ENCODE peak calls at places on chromosomes 11 and 22, in seven cellular contexts. One of them, this sample, is unnamed. For H3K27me3 and H3K9me3, the result is how much of the 10 kb centered on the place peaks cover.

GRCh38 chr11:130023204-130023603 is 20.6 kb upstream of the PRDM10 start:
- DNase-seq in CD4-positive, alpha-beta memory T cell: no peak
- DNase-seq in transverse colon: no peak
- DNase-seq in neuronal stem cell: no peak
- DNase-seq in A673: peak
- DNase-seq in tibial nerve: no peak
- DNase-seq in mesenchymal stem cell: peak
- DNase-seq in this sample: no peak

GRCh38 chr11:66340596-66341501 is 4.1 kb downstream of the BRMS1 start:
- DNase-seq in CD4-positive, alpha-beta memory T cell: no peak
- DNase-seq in transverse colon: no peak
- DNase-seq in neuronal stem cell: no peak
- DNase-seq in A673: no peak
- DNase-seq in tibial nerve: no peak
- DNase-seq in mesenchymal stem cell: no peak
- DNase-seq in this sample: peak

GRCh38 chr11:43130616-43131015 is 181.2 kb upstream of the API5 start:
- DNase-seq in CD4-positive, alpha-beta memory T cell: no peak
- DNase-seq in transverse colon: no peak
- DNase-seq in neuronal stem cell: peak
- DNase-seq in A673: peak
- DNase-seq in tibial nerve: no peak
- DNase-seq in mesenchymal stem cell: no peak
- DNase-seq in this sample: no peak

GRCh38 chr22:41512421-41513194 is 31.7 kb downstream of the POLR3H start:
- DNase-seq in CD4-positive, alpha-beta memory T cell: no peak
- DNase-seq in transverse colon: no peak
- DNase-seq in neuronal stem cell: peak
- DNase-seq in A673: peak
- DNase-seq in tibial nerve: no peak
- DNase-seq in mesenchymal stem cell: peak
- DNase-seq in this sample: no peak

GRCh38 chr22:36323855-36324331 is 63.9 kb downstream of the MYH9 start:
- DNase-seq in CD4-positive, alpha-beta memory T cell: no peak
- DNase-seq in transverse colon: no peak
- DNase-seq in neuronal stem cell: no peak
- DNase-seq in A673: no peak
- DNase-seq in tibial nerve: no peak
- DNase-seq in mesenchymal stem cell: peak
- DNase-seq in this sample: peak

GRCh38 chr11:123135863-123136446 is 59.1 kb downstream of the CLMP start:
- DNase-seq in CD4-positive, alpha-beta memory T cell: no peak
- DNase-seq in transverse colon: no peak
- DNase-seq in neuronal stem cell: no peak
- DNase-seq in A673: peak
- DNase-seq in tibial nerve: peak
- DNase-seq in mesenchymal stem cell: no peak
- DNase-seq in this sample: no peak

GRCh38 chr22:43945632-43946390 is 9.4 kb upstream of the SAMM50 start:
- DNase-seq in CD4-positive, alpha-beta memory T cell: peak
- DNase-seq in transverse colon: peak
- DNase-seq in neuronal stem cell: peak
- DNase-seq in A673: peak
- DNase-seq in tibial nerve: peak
- DNase-seq in mesenchymal stem cell: peak
- DNase-seq in this sample: peak

GRCh38 chr11:32722255-32722654 is 72.2 kb downstream of the CCDC73 start:
- DNase-seq in CD4-positive, alpha-beta memory T cell: no peak
- DNase-seq in transverse colon: no peak
- DNase-seq in neuronal stem cell: no peak
- DNase-seq in A673: no peak
- DNase-seq in tibial nerve: no peak
- DNase-seq in mesenchymal stem cell: no peak
- DNase-seq in this sample: no peak

GRCh38 chr11:117335399-117335798 is 7.7 kb downstream of the CEP164 start:
- DNase-seq in CD4-positive, alpha-beta memory T cell: no peak
- DNase-seq in transverse colon: no peak
- DNase-seq in neuronal stem cell: no peak
- DNase-seq in A673: no peak
- DNase-seq in tibial nerve: no peak
- DNase-seq in mesenchymal stem cell: no peak
- DNase-seq in this sample: no peak

GRCh38 chr22:24440718-24441405 is 13.5 kb downstream of the ADORA2A start:
- DNase-seq in CD4-positive, alpha-beta memory T cell: no peak
- DNase-seq in transverse colon: no peak
- DNase-seq in neuronal stem cell: no peak
- DNase-seq in A673: no peak
- DNase-seq in tibial nerve: no peak
- DNase-seq in mesenchymal stem cell: no peak
- DNase-seq in this sample: peak

GRCh38 chr22:39527481-39527961 is 5.0 kb downstream of the RPS19BP1 start:
- DNase-seq in CD4-positive, alpha-beta memory T cell: no peak
- DNase-seq in transverse colon: peak
- DNase-seq in neuronal stem cell: no peak
- DNase-seq in A673: no peak
- DNase-seq in tibial nerve: no peak
- DNase-seq in mesenchymal stem cell: peak
- DNase-seq in this sample: no peak

GRCh38 chr11:65551572-65552398 is 6.4 kb downstream of the LTBP3 start:
- DNase-seq in CD4-positive, alpha-beta memory T cell: peak
- DNase-seq in transverse colon: peak
- DNase-seq in neuronal stem cell: no peak
- DNase-seq in A673: peak
- DNase-seq in tibial nerve: no peak
- DNase-seq in mesenchymal stem cell: no peak
- DNase-seq in this sample: no peak

GRCh38 chr11:105244157-105244820 is 104.7 kb upstream of the CARD18 start:
- DNase-seq in CD4-positive, alpha-beta memory T cell: no peak
- DNase-seq in transverse colon: no peak
- DNase-seq in neuronal stem cell: no peak
- DNase-seq in A673: peak
- DNase-seq in tibial nerve: no peak
- DNase-seq in mesenchymal stem cell: peak
- DNase-seq in this sample: no peak

GRCh38 chr11:87215236-87215635 is 177.5 kb downstream of the TMEM135 start:
- DNase-seq in CD4-positive, alpha-beta memory T cell: no peak
- DNase-seq in transverse colon: no peak
- DNase-seq in neuronal stem cell: no peak
- DNase-seq in A673: no peak
- DNase-seq in tibial nerve: no peak
- DNase-seq in mesenchymal stem cell: no peak
- DNase-seq in this sample: no peak

GRCh38 chr22:30307026-30307574 is 17.8 kb upstream of the CASTOR1 start:
- DNase-seq in CD4-positive, alpha-beta memory T cell: no peak
- DNase-seq in transverse colon: no peak
- DNase-seq in neuronal stem cell: no peak
- DNase-seq in A673: no peak
- DNase-seq in tibial nerve: no peak
- DNase-seq in mesenchymal stem cell: no peak
- DNase-seq in this sample: no peak

GRCh38 chr11:114017723-114018122 is 41.8 kb upstream of the ZBTB16 start:
- DNase-seq in CD4-positive, alpha-beta memory T cell: no peak
- DNase-seq in transverse colon: no peak
- DNase-seq in neuronal stem cell: no peak
- DNase-seq in A673: no peak
- DNase-seq in tibial nerve: no peak
- DNase-seq in mesenchymal stem cell: no peak
- DNase-seq in this sample: no peak

GRCh38 chr11:133122260-133122659 is 410.0 kb downstream of the OPCML start:
- DNase-seq in CD4-positive, alpha-beta memory T cell: no peak
- DNase-seq in transverse colon: no peak
- DNase-seq in neuronal stem cell: no peak
- DNase-seq in A673: no peak
- DNase-seq in tibial nerve: no peak
- DNase-seq in mesenchymal stem cell: no peak
- DNase-seq in this sample: no peak

GRCh38 chr22:39214383-39215069 is 30.3 kb downstream of the PDGFB start:
- DNase-seq in CD4-positive, alpha-beta memory T cell: no peak
- DNase-seq in transverse colon: no peak
- DNase-seq in neuronal stem cell: peak
- DNase-seq in A673: no peak
- DNase-seq in tibial nerve: no peak
- DNase-seq in mesenchymal stem cell: peak
- DNase-seq in this sample: peak

GRCh38 chr11:67538306-67538705 is 15.1 kb upstream of the CABP2 start:
- DNase-seq in CD4-positive, alpha-beta memory T cell: no peak
- DNase-seq in transverse colon: no peak
- DNase-seq in neuronal stem cell: no peak
- DNase-seq in A673: no peak
- DNase-seq in tibial nerve: no peak
- DNase-seq in mesenchymal stem cell: no peak
- DNase-seq in this sample: no peak

GRCh38 chr11:59224419-59224928 is 11.7 kb upstream of the MPEG1 start:
- DNase-seq in CD4-positive, alpha-beta memory T cell: no peak
- DNase-seq in transverse colon: no peak
- DNase-seq in neuronal stem cell: no peak
- DNase-seq in A673: no peak
- DNase-seq in tibial nerve: peak
- DNase-seq in mesenchymal stem cell: peak
- DNase-seq in this sample: no peak

GRCh38 chr11:66915046-66915832 is 42.9 kb downstream of the PC start:
- DNase-seq in CD4-positive, alpha-beta memory T cell: no peak
- DNase-seq in transverse colon: no peak
- DNase-seq in neuronal stem cell: no peak
- DNase-seq in A673: peak
- DNase-seq in tibial nerve: no peak
- DNase-seq in mesenchymal stem cell: no peak
- DNase-seq in this sample: peak

GRCh38 chr11:3225826-3226750 is 6.1 kb downstream of the MRGPRE start:
- DNase-seq in CD4-positive, alpha-beta memory T cell: no peak
- DNase-seq in transverse colon: no peak
- DNase-seq in neuronal stem cell: no peak
- DNase-seq in A673: no peak
- DNase-seq in tibial nerve: peak
- DNase-seq in mesenchymal stem cell: no peak
- DNase-seq in this sample: peak

GRCh38 chr11:126628790-126629621 is 273.5 kb downstream of the ST3GAL4 start:
- DNase-seq in CD4-positive, alpha-beta memory T cell: no peak
- DNase-seq in transverse colon: no peak
- DNase-seq in neuronal stem cell: no peak
- DNase-seq in A673: peak
- DNase-seq in tibial nerve: no peak
- DNase-seq in mesenchymal stem cell: no peak
- DNase-seq in this sample: no peak

GRCh38 chr11:59102259-59102765 is 4.7 kb upstream of the FAM111B start:
- DNase-seq in CD4-positive, alpha-beta memory T cell: peak
- DNase-seq in transverse colon: peak
- DNase-seq in neuronal stem cell: peak
- DNase-seq in A673: peak
- DNase-seq in tibial nerve: peak
- DNase-seq in mesenchymal stem cell: peak
- DNase-seq in this sample: peak

GRCh38 chr22:20530368-20531153 is 23.2 kb downstream of the MED15 start:
- DNase-seq in CD4-positive, alpha-beta memory T cell: no peak
- DNase-seq in transverse colon: peak
- DNase-seq in neuronal stem cell: no peak
- DNase-seq in A673: no peak
- DNase-seq in tibial nerve: no peak
- DNase-seq in mesenchymal stem cell: peak
- DNase-seq in this sample: no peak

GRCh38 chr11:120020486-120020885 is 117.4 kb downstream of the TRIM29 start:
- DNase-seq in CD4-positive, alpha-beta memory T cell: no peak
- DNase-seq in transverse colon: no peak
- DNase-seq in neuronal stem cell: no peak
- DNase-seq in A673: no peak
- DNase-seq in tibial nerve: no peak
- DNase-seq in mesenchymal stem cell: no peak
- DNase-seq in this sample: no peak

GRCh38 chr11:120017582-120017981 is 120.3 kb downstream of the TRIM29 start:
- DNase-seq in CD4-positive, alpha-beta memory T cell: no peak
- DNase-seq in transverse colon: no peak
- DNase-seq in neuronal stem cell: no peak
- DNase-seq in A673: peak
- DNase-seq in tibial nerve: no peak
- DNase-seq in mesenchymal stem cell: no peak
- DNase-seq in this sample: no peak

GRCh38 chr11:120021391-120021953 is 116.4 kb downstream of the TRIM29 start:
- DNase-seq in CD4-positive, alpha-beta memory T cell: no peak
- DNase-seq in transverse colon: no peak
- DNase-seq in neuronal stem cell: no peak
- DNase-seq in A673: no peak
- DNase-seq in tibial nerve: no peak
- DNase-seq in mesenchymal stem cell: no peak
- DNase-seq in this sample: no peak

GRCh38 chr11:120020981-120021380 is 116.9 kb downstream of the TRIM29 start:
- DNase-seq in CD4-positive, alpha-beta memory T cell: no peak
- DNase-seq in transverse colon: no peak
- DNase-seq in neuronal stem cell: no peak
- DNase-seq in A673: no peak
- DNase-seq in tibial nerve: no peak
- DNase-seq in mesenchymal stem cell: no peak
- DNase-seq in this sample: no peak

GRCh38 chr11:120019191-120019590 is 118.7 kb downstream of the TRIM29 start:
- DNase-seq in CD4-positive, alpha-beta memory T cell: no peak
- DNase-seq in transverse colon: no peak
- DNase-seq in neuronal stem cell: no peak
- DNase-seq in A673: no peak
- DNase-seq in tibial nerve: no peak
- DNase-seq in mesenchymal stem cell: no peak
- DNase-seq in this sample: no peak
- H3K27me3 ChIP-seq in CD4-positive, alpha-beta memory T cell: under half
- H3K27me3 ChIP-seq in transverse colon: under half
- H3K27me3 ChIP-seq in neuronal stem cell: under half
- H3K27me3 ChIP-seq in A673: under half
- H3K27me3 ChIP-seq in tibial nerve: under half
- H3K27me3 ChIP-seq in mesenchymal stem cell: half or more
- H3K27me3 ChIP-seq in this sample: under half

GRCh38 chr22:48755332-48755949 is 1072.2 kb downstream of the BRD1 start:
- DNase-seq in CD4-positive, alpha-beta memory T cell: no peak
- DNase-seq in transverse colon: no peak
- DNase-seq in neuronal stem cell: no peak
- DNase-seq in A673: no peak
- DNase-seq in tibial nerve: no peak
- DNase-seq in mesenchymal stem cell: no peak
- DNase-seq in this sample: peak
- H3K9me3 ChIP-seq in CD4-positive, alpha-beta memory T cell: under half
- H3K9me3 ChIP-seq in transverse colon: under half
- H3K9me3 ChIP-seq in neuronal stem cell: under half
- H3K9me3 ChIP-seq in A673: under half
- H3K9me3 ChIP-seq in tibial nerve: under half
- H3K9me3 ChIP-seq in mesenchymal stem cell: under half
- H3K9me3 ChIP-seq in this sample: under half

GRCh38 chr11:71446942-71447688 is 1.1 kb downstream of the DHCR7 start:
- DNase-seq in CD4-positive, alpha-beta memory T cell: no peak
- DNase-seq in transverse colon: peak
- DNase-seq in neuronal stem cell: no peak
- DNase-seq in A673: peak
- DNase-seq in tibial nerve: peak
- DNase-seq in mesenchymal stem cell: peak
- DNase-seq in this sample: no peak
- H3K27ac ChIP-seq in CD4-positive, alpha-beta memory T cell: no peak
- H3K27ac ChIP-seq in transverse colon: peak
- H3K27ac ChIP-seq in neuronal stem cell: peak
- H3K27ac ChIP-seq in A673: peak
- H3K27ac ChIP-seq in tibial nerve: peak
- H3K27ac ChIP-seq in mesenchymal stem cell: no peak
- H3K27ac ChIP-seq in this sample: no peak

DNA sequence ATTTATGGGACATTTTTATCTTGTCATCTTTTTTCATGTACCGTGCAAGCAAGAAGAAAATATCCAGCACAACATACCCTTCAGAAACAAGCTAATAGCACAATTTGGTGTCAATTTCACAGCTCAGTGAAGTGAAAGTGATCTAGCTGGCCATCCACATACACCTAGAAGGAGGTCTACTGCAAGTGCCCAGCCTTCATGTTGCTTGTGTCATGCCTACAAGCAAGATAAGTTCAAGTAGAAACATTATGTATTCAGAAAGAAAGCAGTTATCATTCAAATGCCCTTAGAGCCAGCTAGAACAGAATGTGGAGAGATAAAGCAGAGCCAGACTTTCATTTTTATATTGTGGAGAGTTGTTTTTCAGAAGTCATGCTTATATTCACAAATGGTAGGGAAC is 325.7 kb upstream of the PITPNB start:
- DNase-seq in CD4-positive, alpha-beta memory T cell: no peak
- DNase-seq in transverse colon: no peak
- DNase-seq in neuronal stem cell: no peak
- DNase-seq in A673: no peak
- DNase-seq in tibial nerve: no peak
- DNase-seq in mesenchymal stem cell: no peak
- DNase-seq in this sample: no peak
- H3K27me3 ChIP-seq in CD4-positive, alpha-beta memory T cell: under half
- H3K27me3 ChIP-seq in transverse colon: under half
- H3K27me3 ChIP-seq in neuronal stem cell: under half
- H3K27me3 ChIP-seq in A673: under half
- H3K27me3 ChIP-seq in tibial nerve: under half
- H3K27me3 ChIP-seq in mesenchymal stem cell: under half
- H3K27me3 ChIP-seq in this sample: under half